ENCODE peak calls at places on chromosomes 7 and 10, in five cellular contexts. F is AG20443, K is endothelial cell, R is chondrocyte, E is astrocyte of the spinal cord. O is an unnamed sample.

GRCh38 chr10:71820966-71821365 is 30.1 kb downstream of the PSAP start:
- DNase-seq in E (no peak), K (no peak), F (no peak), R (no peak), O (no peak)

GRCh38 chr7:2526659-2527504 is 7.3 kb downstream of the LFNG start:
- DNase-seq in E (no peak), K (no peak), F (no peak), R (no peak), O (no peak)

GRCh38 chr7:108328174-108328651 is 128.0 kb downstream of the NRCAM start:
- DNase-seq in R (no peak), F (no peak), E (no peak), K (no peak), O (peak)

GRCh38 chr7:130490287-130490686 is 1.6 kb upstream of the MEST start:
- DNase-seq in E (peak), R (no peak), F (no peak), K (peak), O (peak)

GRCh38 chr10:96306516-96306915 is 2.3 kb downstream of the DNTT start:
- DNase-seq in E (no peak), R (no peak), K (no peak), F (peak), O (no peak)

GRCh38 chr10:89217057-89217990 is 10.2 kb upstream of the CH25H start:
- DNase-seq in E (peak), K (peak), F (peak), R (no peak), O (peak)

GRCh38 chr10:12975906-12976305 is 25.6 kb downstream of the CCDC3 start:
- DNase-seq in K (no peak), R (no peak), F (no peak), E (no peak), O (no peak)

GRCh38 chr10:13349776-13350274 is 1.7 kb upstream of the SEPHS1 start:
- DNase-seq in R (no peak), K (peak), F (peak), E (peak), O (no peak)

GRCh38 chr7:92837214-92837749 is 909 bp upstream of the CDK6 start:
- DNase-seq in R (no peak), K (no peak), F (no peak), E (peak), O (no peak)

GRCh38 chr7:132135986-132136385 is 440.3 kb downstream of the PLXNA4 start:
- DNase-seq in E (no peak), K (no peak), R (no peak), F (no peak), O (no peak)

GRCh38 chr7:47730135-47730534 is 148.2 kb upstream of the TNS3 start:
- DNase-seq in K (no peak), F (no peak), R (no peak), E (peak), O (no peak)

GRCh38 chr7:110502893-110503465 is 587.9 kb upstream of the LRRN3 start:
- DNase-seq in R (no peak), K (no peak), E (peak), F (no peak), O (no peak)

GRCh38 chr7:128268233-128268632 is 27.2 kb downstream of the LEP start:
- DNase-seq in K (no peak), R (no peak), F (no peak), E (no peak), O (no peak)

GRCh38 chr7:44789990-44790389 is 6.5 kb upstream of the PPIA start:
- DNase-seq in E (no peak), F (no peak), R (no peak), K (no peak), O (no peak)

GRCh38 chr7:31796375-31796774 is 109.4 kb downstream of the PPP1R17 start:
- DNase-seq in F (no peak), E (peak), K (no peak), R (no peak), O (no peak)

GRCh38 chr7:93044147-93044810 is 73.5 kb downstream of the SAMD9 start:
- DNase-seq in R (no peak), E (peak), F (peak), K (no peak), O (peak)

GRCh38 chr7:38318803-38319416 is 45.5 kb upstream of the TARP start:
- DNase-seq in F (peak), R (no peak), K (peak), E (peak), O (peak)

GRCh38 chr7:44122529-44122928 is 819 bp downstream of the POLD2 start:
- DNase-seq in R (no peak), F (no peak), K (no peak), E (no peak), O (no peak)

GRCh38 chr10:454860-455259 is 234.6 kb downstream of the DIP2C start:
- DNase-seq in F (peak), E (peak), K (no peak), R (no peak), O (no peak)

GRCh38 chr7:69367785-69368184 is 230.5 kb upstream of the AUTS2 start:
- DNase-seq in F (peak), E (no peak), R (no peak), K (no peak), O (no peak)

GRCh38 chr7:141999219-141999618 is 3.5 kb downstream of the MGAM start:
- DNase-seq in K (no peak), E (no peak), F (no peak), R (no peak), O (no peak)

GRCh38 chr10:86226801-86227201 is 139.8 kb downstream of the GRID1 start:
- DNase-seq in E (no peak), F (no peak), K (no peak), R (no peak), O (no peak)

GRCh38 chr10:110074986-110075664 is 67.3 kb downstream of the ADD3 start:
- DNase-seq in R (no peak), F (peak), E (peak), K (no peak), O (no peak)

GRCh38 chr10:1179346-1180070 is 123.3 kb downstream of the WDR37 start:
- DNase-seq in F (no peak), E (no peak), R (peak), K (no peak), O (no peak)

GRCh38 chr10:133164816-133165555 is 5.0 kb downstream of the KNDC1 start:
- DNase-seq in F (no peak), R (peak), E (no peak), K (no peak), O (no peak)

GRCh38 chr7:6271091-6271658 is 1.2 kb downstream of the CYTH3 start:
- DNase-seq in F (peak), K (peak), E (peak), R (no peak), O (no peak)

GRCh38 chr7:3370068-3370704 is 69.1 kb downstream of the SDK1 start:
- DNase-seq in E (peak), R (no peak), K (no peak), F (no peak), O (no peak)

GRCh38 chr7:27133409-27134157 is 3.0 kb upstream of the HOXA4 start:
- DNase-seq in R (no peak), F (no peak), K (no peak), E (no peak), O (no peak)

GRCh38 chr7:519974-520458 is 370 bp upstream of the PDGFA start:
- DNase-seq in K (peak), F (peak), R (no peak), E (peak), O (no peak)

GRCh38 chr10:29806350-29806788 is 171.6 kb upstream of the SVIL start:
- DNase-seq in R (no peak), E (no peak), F (no peak), K (no peak), O (no peak)

GRCh38 chr10:127990846-127991542 is 84.1 kb downstream of the PTPRE start:
- DNase-seq in R (no peak), F (peak), K (no peak), E (peak), O (no peak)

GRCh38 chr10:43294241-43294658 is 27.4 kb upstream of the RASGEF1A start:
- DNase-seq in R (no peak), K (no peak), E (no peak), F (no peak), O (no peak)

GRCh38 chr10:103227416-103227815 is 18.3 kb upstream of the RPEL1 start:
- DNase-seq in K (no peak), R (no peak), F (no peak), E (no peak), O (no peak)

GRCh38 chr7:135385209-135385608 is 124.7 kb downstream of the CNOT4 start:
- DNase-seq in K (no peak), R (no peak), E (peak), F (no peak), O (no peak)

GRCh38 chr10:96585726-96586418 is 940 bp downstream of the TM9SF3 start:
- DNase-seq in F (no peak), E (no peak), K (no peak), R (no peak), O (no peak)

O was measured in neuronal stem cell.